ENCODE peak calls at places on chromosomes 11 and 22, in eight cellular contexts. E, O, V, D, W, T, S and X are unnamed samples.

GRCh38 chr22:26139320-26139719 is 29.9 kb upstream of the SEZ6L start:
- DNase-seq in E (no peak), O (peak), V (no peak), D (no peak), W (no peak), T (no peak), S (no peak), X (no peak)

GRCh38 chr22:44895296-44896055 is 114.3 kb downstream of the PHF21B start:
- DNase-seq in E (peak), O (no peak), V (no peak), D (no peak), W (no peak), T (no peak), S (no peak), X (no peak)

GRCh38 chr11:68912254-68912653 is 8.6 kb downstream of the IGHMBP2 start:
- DNase-seq in E (no peak), O (no peak), V (no peak), D (no peak), W (no peak), T (peak), S (peak), X (no peak)

GRCh38 chr22:35688913-35689675 is 28.6 kb upstream of the APOL5 start:
- DNase-seq in E (no peak), O (no peak), V (no peak), D (no peak), W (no peak), T (no peak), S (peak), X (no peak)

GRCh38 chr11:23569547-23569946 is 709.3 kb upstream of the CCDC179 start:
- DNase-seq in E (no peak), O (no peak), V (no peak), D (no peak), W (no peak), T (no peak), S (no peak), X (no peak)

GRCh38 chr11:35040221-35040942 is 98.6 kb upstream of the CD44 start:
- DNase-seq in E (peak), O (no peak), V (peak), D (no peak), W (peak), T (peak), S (peak), X (no peak)

GRCh38 chr22:40033586-40034380 is 39.0 kb downstream of the FAM83F start:
- DNase-seq in E (no peak), O (no peak), V (no peak), D (no peak), W (no peak), T (no peak), S (no peak), X (no peak)

GRCh38 chr22:21659864-21660525 is 5.8 kb upstream of the PPIL2 start:
- DNase-seq in E (peak), O (no peak), V (no peak), D (no peak), W (no peak), T (no peak), S (no peak), X (no peak)

GRCh38 chr22:29765905-29766631 is 739 bp downstream of the ZMAT5 start:
- DNase-seq in E (no peak), O (no peak), V (no peak), D (no peak), W (no peak), T (no peak), S (no peak), X (no peak)

GRCh38 chr22:23072035-23072910 is 2.0 kb downstream of the GNAZ start:
- DNase-seq in E (no peak), O (no peak), V (no peak), D (no peak), W (no peak), T (no peak), S (peak), X (peak)

GRCh38 chr11:121236115-121237001 is 56.2 kb upstream of the SC5D start:
- DNase-seq in E (no peak), O (no peak), V (no peak), D (no peak), W (no peak), T (peak), S (no peak), X (no peak)

GRCh38 chr11:13861411-13861810 is 101.1 kb upstream of the SPON1 start:
- DNase-seq in E (no peak), O (no peak), V (no peak), D (no peak), W (no peak), T (no peak), S (no peak), X (no peak)

GRCh38 chr22:22877523-22878210 is 9.9 kb upstream of the IGLL5 start:
- DNase-seq in E (peak), O (no peak), V (peak), D (peak), W (peak), T (peak), S (peak), X (no peak)

GRCh38 chr11:131246589-131247164 is 123.7 kb upstream of the NTM start:
- DNase-seq in E (peak), O (peak), V (no peak), D (no peak), W (no peak), T (no peak), S (no peak), X (no peak)

GRCh38 chr11:2516276-2517015 is 71.6 kb downstream of the KCNQ1 start:
- DNase-seq in E (peak), O (no peak), V (no peak), D (peak), W (no peak), T (no peak), S (no peak), X (no peak)

GRCh38 chr11:15988693-15989231 is 367.6 kb downstream of the SOX6 start:
- DNase-seq in E (peak), O (no peak), V (no peak), D (no peak), W (peak), T (no peak), S (no peak), X (no peak)

GRCh38 chr11:34640050-34640971 is 19.4 kb downstream of the EHF start:
- DNase-seq in E (no peak), O (no peak), V (peak), D (no peak), W (peak), T (no peak), S (no peak), X (no peak)

GRCh38 chr11:67674442-67674871 is at the start of gene ALDH3B2:
- DNase-seq in E (no peak), O (no peak), V (peak), D (no peak), W (peak), T (no peak), S (no peak), X (no peak)

GRCh38 chr22:19455033-19455432 is 7.5 kb upstream of the C22orf39 start:
- DNase-seq in E (no peak), O (no peak), V (no peak), D (no peak), W (no peak), T (no peak), S (no peak), X (no peak)

GRCh38 chr11:23769214-23769613 is 727.6 kb upstream of the LUZP2 start:
- DNase-seq in E (no peak), O (no peak), V (no peak), D (no peak), W (no peak), T (no peak), S (no peak), X (no peak)

GRCh38 chr11:70159612-70160570 is 43.2 kb upstream of the FADD start:
- DNase-seq in E (no peak), O (no peak), V (peak), D (no peak), W (peak), T (no peak), S (peak), X (no peak)

GRCh38 chr22:34416321-34416900 is 496.1 kb upstream of the LARGE1 start:
- DNase-seq in E (no peak), O (no peak), V (no peak), D (no peak), W (no peak), T (no peak), S (no peak), X (no peak)

GRCh38 chr22:34410111-34410510 is 489.8 kb upstream of the LARGE1 start:
- DNase-seq in E (no peak), O (no peak), V (no peak), D (no peak), W (no peak), T (no peak), S (no peak), X (no peak)

DNA sequence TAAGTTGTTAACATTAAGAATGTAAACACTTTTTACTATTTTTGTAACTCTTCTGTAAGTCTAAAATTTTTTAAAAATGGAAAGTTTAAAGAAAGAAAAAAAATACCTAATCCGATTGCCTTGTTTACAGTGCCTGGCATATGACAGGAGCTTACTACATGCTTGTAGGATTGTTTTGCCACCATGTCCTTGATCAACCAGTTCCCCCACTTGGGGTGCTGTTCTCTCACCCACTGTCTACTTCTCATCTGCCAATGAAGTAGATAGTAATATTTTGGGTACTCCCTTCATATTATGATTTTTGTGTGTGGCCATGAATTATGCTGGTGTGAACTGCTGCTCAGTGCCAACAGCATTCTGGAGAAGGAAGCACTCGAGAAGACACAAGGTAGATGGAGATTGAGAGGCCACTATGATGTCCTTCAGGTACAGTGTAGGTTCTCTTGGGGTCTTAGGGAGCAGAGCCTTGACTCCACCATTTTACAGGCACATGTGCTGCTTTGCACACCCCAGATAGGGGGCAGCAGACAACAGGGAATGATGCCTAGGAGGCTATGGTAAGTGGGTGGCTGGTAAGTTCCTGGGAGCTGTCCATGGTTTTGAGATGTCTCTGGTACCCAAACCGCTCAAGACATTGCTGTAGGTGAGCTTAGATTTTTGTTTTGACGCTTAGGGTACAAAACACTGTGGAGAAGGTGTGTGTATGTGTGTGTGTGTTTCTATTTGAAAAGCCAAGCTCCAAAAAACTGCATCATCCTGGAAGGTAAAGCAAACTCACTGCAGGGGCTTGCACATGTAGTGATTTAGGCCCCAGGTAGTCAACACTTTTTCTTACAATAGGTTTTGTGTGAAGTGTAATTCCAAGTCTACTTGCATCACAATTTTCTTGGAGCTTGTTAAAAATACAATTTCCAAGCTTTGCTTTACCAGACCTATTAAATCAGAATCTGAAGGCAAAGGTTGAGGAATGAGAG is 494.5 kb upstream of the LARGE1 start:
- DNase-seq in E (peak), O (no peak), V (peak), D (no peak), W (no peak), T (no peak), S (no peak), X (no peak)
- TF ChIP-seq CTCF in E (peak), O (peak), V (peak), D (peak), W (no peak), T (peak), S (no peak), X (peak)

GRCh38 chr11:3824714-3825472 is 15.9 kb downstream of the RHOG start:
- DNase-seq in E (peak), O (no peak), V (no peak), D (peak), W (peak), T (peak), S (no peak), X (no peak)
- TF ChIP-seq CTCF in E (peak), O (peak), V (no peak), D (peak), W (peak), T (peak), S (peak), X (peak)

GRCh38 chr22:33381531-33382406 is 323.6 kb upstream of the SYN3 start:
- DNase-seq in E (no peak), O (peak), V (no peak), D (no peak), W (no peak), T (no peak), S (no peak), X (no peak)
- TF ChIP-seq CTCF in E (no peak), O (no peak), V (no peak), D (no peak), W (no peak), T (no peak), S (no peak), X (no peak)

GRCh38 chr11:74123008-74123448 is 47.8 kb downstream of the C2CD3 start:
- DNase-seq in E (no peak), O (no peak), V (no peak), D (no peak), W (no peak), T (no peak), S (peak), X (no peak)
- TF ChIP-seq CTCF in E (no peak), O (no peak), V (no peak), D (no peak), W (no peak), T (no peak), S (peak), X (peak)

GRCh38 chr22:47154621-47155081 is 392.2 kb downstream of the TBC1D22A start:
- DNase-seq in E (no peak), O (peak), V (peak), D (peak), W (peak), T (no peak), S (peak), X (no peak)
- TF ChIP-seq CTCF in E (no peak), O (no peak), V (no peak), D (no peak), W (no peak), T (peak), S (peak), X (no peak)

DNA sequence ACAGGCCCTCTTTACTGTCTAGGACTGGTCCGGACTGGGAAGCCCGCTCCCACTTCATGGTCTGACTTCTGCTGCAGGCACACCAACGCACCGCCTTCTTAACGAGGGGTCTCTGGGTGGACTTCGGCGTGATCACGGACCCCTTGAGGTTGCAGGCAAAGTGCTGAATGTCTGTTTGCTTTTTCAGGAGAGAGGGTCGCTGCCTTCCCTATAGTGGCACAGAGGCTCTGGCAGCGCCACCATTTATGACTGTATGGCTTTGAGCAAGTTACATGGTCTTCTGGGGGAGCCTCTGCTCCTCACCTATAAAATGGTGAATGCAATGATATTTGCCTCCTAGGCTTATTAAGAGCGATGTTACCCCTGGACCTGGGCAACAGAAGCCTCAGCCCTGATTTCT is 1.4 kb upstream of the SCN4B start:
- DNase-seq in E (no peak), O (no peak), V (no peak), D (peak), W (no peak), T (no peak), S (no peak), X (no peak)
- TF ChIP-seq CTCF in E (no peak), O (no peak), V (no peak), D (no peak), W (no peak), T (no peak), S (no peak), X (no peak)